ENCODE peak calls at places on chromosome 20, in four cellular contexts. H is activated CD4-positive, alpha-beta T cell treated with anti-CD3 and anti-CD28 coated beads, Interleukin-2, amount 10 ng/mL, durations not matched to agents 7 days and 5 days; V is endothelial cell; S is NCI-H2081. Q is an unnamed sample.

GRCh38 chr20:62080249-62080993 is 14.7 kb upstream of the TAF4 start:
- DNase-seq in H (no peak), V (no peak), S (no peak), Q (no peak)

GRCh38 chr20:8095648-8096572 is 36.2 kb upstream of the PLCB1 start:
- DNase-seq in S (no peak), V (no peak), H (no peak), Q (no peak)

GRCh38 chr20:61519488-61519887 is 267.4 kb downstream of the CDH4 start:
- DNase-seq in S (no peak), V (no peak), H (no peak), Q (no peak)

GRCh38 chr20:40160151-40160550 is 528.9 kb downstream of the MAFB start:
- DNase-seq in S (peak), H (peak), V (peak), Q (peak)

GRCh38 chr20:23234311-23235078 is 116.1 kb upstream of the NXT1 start:
- DNase-seq in S (no peak), V (no peak), H (no peak), Q (no peak)

GRCh38 chr20:22925613-22925983 is 109.5 kb upstream of the SSTR4 start:
- DNase-seq in S (no peak), H (no peak), V (no peak), Q (no peak)

GRCh38 chr20:15236812-15237211 is 899.4 kb upstream of the FLRT3 start:
- DNase-seq in S (peak), H (peak), V (peak), Q (no peak)

GRCh38 chr20:34669094-34669493 is 7.8 kb downstream of the PIGU start:
- DNase-seq in S (no peak), V (no peak), H (no peak), Q (no peak)

GRCh38 chr20:11124849-11125505 is 451.2 kb upstream of the JAG1 start:
- DNase-seq in S (no peak), V (no peak), H (no peak), Q (no peak)

GRCh38 chr20:32870985-32871384 is 12.3 kb downstream of the EFCAB8 start:
- DNase-seq in S (no peak), H (no peak), V (no peak), Q (no peak)

GRCh38 chr20:39025883-39026282 is 63.7 kb downstream of the DHX35 start:
- DNase-seq in H (peak), S (no peak), V (no peak), Q (no peak)

GRCh38 chr20:1330075-1330830 is 1.3 kb upstream of the SDCBP2 start:
- DNase-seq in S (no peak), V (no peak), H (peak), Q (peak)

GRCh38 chr20:51446230-51446629 is 96.3 kb downstream of the NFATC2 start:
- DNase-seq in S (no peak), V (no peak), H (no peak), Q (no peak)

GRCh38 chr20:36370991-36371390 is 64.9 kb downstream of the DLGAP4 start:
- DNase-seq in H (no peak), S (no peak), V (no peak), Q (no peak)

GRCh38 chr20:39874049-39874893 is 814.8 kb downstream of the MAFB start:
- DNase-seq in S (no peak), H (peak), V (peak), Q (peak)

GRCh38 chr20:59071224-59071623 is 28.6 kb upstream of the PRELID3B start:
- DNase-seq in S (no peak), H (no peak), V (no peak), Q (no peak)

GRCh38 chr20:51497542-51498467 is 44.7 kb downstream of the NFATC2 start:
- DNase-seq in H (peak), S (no peak), V (no peak), Q (no peak)

GRCh38 chr20:23415958-23416583 is 5.2 kb downstream of the NAPB start:
- DNase-seq in H (no peak), S (no peak), V (no peak), Q (no peak)

GRCh38 chr20:24980321-24981053 is 12.1 kb downstream of the APMAP start:
- DNase-seq in S (no peak), H (no peak), V (no peak), Q (peak)

GRCh38 chr20:843908-844307 is 10.4 kb downstream of the FAM110A start:
- DNase-seq in V (no peak), H (no peak), S (no peak), Q (peak)

GRCh38 chr20:21106171-21106694 is at the start of gene LINC00237:
- DNase-seq in V (no peak), S (no peak), H (no peak), Q (no peak)

GRCh38 chr20:48394415-48395081 is 433.3 kb downstream of the PREX1 start:
- DNase-seq in S (no peak), H (no peak), V (no peak), Q (no peak)

GRCh38 chr20:40895182-40895581 is 133.4 kb upstream of the TOP1 start:
- DNase-seq in H (no peak), S (no peak), V (no peak), Q (no peak)

GRCh38 chr20:44644384-44645131 is 6.9 kb downstream of the ADA start:
- DNase-seq in S (no peak), V (no peak), H (peak), Q (no peak)

GRCh38 chr20:11193241-11193640 is 519.4 kb upstream of the JAG1 start:
- DNase-seq in S (no peak), H (no peak), V (no peak), Q (no peak)

Q was measured in ureter.